ENCODE peak calls at places on chromosomes 2 and 18, in five cellular contexts. P, O, B, N and G are unnamed samples.

GRCh38 chr18:30696201-30696600 is 346.3 kb downstream of the DSC3 start:
- DNase-seq in P (no peak), O (no peak), B (no peak), N (no peak), G (no peak)

GRCh38 chr2:236882074-236882473 is 203.6 kb upstream of the COPS8 start:
- DNase-seq in P (no peak), O (peak), B (no peak), N (no peak), G (no peak)

GRCh38 chr2:191983186-191983585 is 136.3 kb upstream of the CAVIN2 start:
- DNase-seq in P (no peak), O (no peak), B (no peak), N (no peak), G (no peak)

GRCh38 chr2:104286806-104287205 is 567.1 kb upstream of the POU3F3 start:
- DNase-seq in P (no peak), O (peak), B (no peak), N (peak), G (no peak)

GRCh38 chr2:239470151-239470900 is 69.5 kb upstream of the HDAC4 start:
- DNase-seq in P (no peak), O (no peak), B (no peak), N (no peak), G (peak)

GRCh38 chr2:129819855-129820254 is 159.6 kb upstream of the RAB6C start:
- DNase-seq in P (no peak), O (no peak), B (no peak), N (no peak), G (no peak)

GRCh38 chr18:34991152-34991551 is 50.1 kb upstream of the MAPRE2 start:
- DNase-seq in P (no peak), O (no peak), B (no peak), N (no peak), G (no peak)

GRCh38 chr18:31450409-31450808 is 2.9 kb downstream of the DSG3 start:
- DNase-seq in P (no peak), O (no peak), B (no peak), N (no peak), G (no peak)

GRCh38 chr2:105437708-105438103 is 38.9 kb upstream of the FHL2 start:
- DNase-seq in P (peak), O (peak), B (peak), N (no peak), G (no peak)

GRCh38 chr2:99821572-99822369 is 320.6 kb downstream of the AFF3 start:
- DNase-seq in P (peak), O (peak), B (no peak), N (no peak), G (no peak)

GRCh38 chr2:190843874-190844699 is 36.5 kb upstream of the GLS start:
- DNase-seq in P (peak), O (no peak), B (no peak), N (no peak), G (no peak)

GRCh38 chr2:128316777-128317185 is 1.9 kb downstream of the HS6ST1 start:
- DNase-seq in P (no peak), O (no peak), B (no peak), N (no peak), G (peak)

GRCh38 chr18:80184243-80184772 is 63.0 kb downstream of the PARD6G start:
- DNase-seq in P (no peak), O (no peak), B (no peak), N (no peak), G (no peak)

GRCh38 chr2:241150660-241151530 is 628 bp downstream of the PPP1R7 start:
- DNase-seq in P (no peak), O (no peak), B (no peak), N (no peak), G (no peak)

GRCh38 chr2:39050109-39050508 is 70.7 kb downstream of the SOS1 start:
- DNase-seq in P (no peak), O (peak), B (no peak), N (no peak), G (no peak)

GRCh38 chr2:134897932-134898331 is 20.7 kb upstream of the CCNT2 start:
- DNase-seq in P (no peak), O (peak), B (no peak), N (no peak), G (no peak)

GRCh38 chr18:48843162-48843561 is 107.6 kb downstream of the SMAD7 start:
- DNase-seq in P (no peak), O (no peak), B (no peak), N (no peak), G (no peak)

GRCh38 chr2:231523451-231524266 is 6.6 kb downstream of the NMUR1 start:
- DNase-seq in P (no peak), O (no peak), B (no peak), N (no peak), G (no peak)

GRCh38 chr18:7872569-7872968 is 305.5 kb downstream of the PTPRM start:
- DNase-seq in P (peak), O (peak), B (no peak), N (no peak), G (no peak)

GRCh38 chr2:1278861-1279260 is 134.4 kb upstream of the TPO start:
- DNase-seq in P (no peak), O (no peak), B (no peak), N (no peak), G (no peak)

GRCh38 chr18:44945847-44946490 is 265.3 kb downstream of the SETBP1 start:
- DNase-seq in P (no peak), O (no peak), B (no peak), N (no peak), G (no peak)

GRCh38 chr2:40653829-40654228 is 201.9 kb upstream of the SLC8A1 start:
- DNase-seq in P (no peak), O (no peak), B (no peak), N (no peak), G (no peak)

GRCh38 chr2:30280596-30281434 is 49.5 kb downstream of the LBH start:
- DNase-seq in P (no peak), O (no peak), B (no peak), N (no peak), G (peak)

DNA sequence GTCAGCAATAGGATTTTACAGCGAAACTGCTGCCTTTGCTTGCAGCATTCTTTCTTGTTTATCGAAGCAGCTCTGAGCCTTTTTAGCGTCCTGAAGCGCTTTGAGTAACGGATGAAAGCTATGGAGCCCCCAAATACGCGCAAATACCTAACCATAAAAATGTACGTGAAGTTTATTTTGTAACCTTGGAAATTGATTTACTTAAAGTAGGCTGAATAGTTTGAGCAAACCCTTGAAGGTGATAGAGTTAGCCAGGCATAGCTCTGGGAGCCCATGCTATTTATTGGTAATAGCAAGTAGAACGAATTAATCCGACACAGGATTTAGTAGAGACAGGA is 183 bp upstream of the ACADL start:
- DNase-seq in P (peak), O (peak), B (no peak), N (peak), G (no peak)
- H3K4me3 ChIP-seq in P (peak), O (peak), B (peak), N (peak), G (peak)

DNA sequence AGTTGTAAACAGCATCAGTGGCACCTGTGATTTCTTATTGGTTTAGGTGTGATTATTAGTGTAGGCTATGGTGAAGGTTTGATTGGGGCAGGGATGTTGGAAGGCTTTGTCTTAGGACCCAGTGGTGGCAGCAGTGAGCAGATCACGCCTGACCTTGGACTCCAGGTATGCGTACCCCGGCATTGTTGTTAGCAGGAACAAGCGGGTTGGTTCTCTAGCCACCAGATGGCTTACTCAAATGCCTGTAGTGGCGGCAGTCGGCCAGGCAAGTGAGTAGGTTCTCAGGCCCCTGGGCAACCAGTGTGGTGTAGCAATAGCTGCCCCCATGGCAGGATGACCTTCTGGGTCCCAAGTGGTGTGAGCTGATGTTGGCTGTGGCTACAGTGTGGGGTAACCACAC is 558.3 kb downstream of the KCNJ3 start:
- DNase-seq in P (no peak), O (no peak), B (no peak), N (no peak), G (no peak)
- TF ChIP-seq CTCF in P (no peak), O (no peak), B (no peak), N (no peak), G (no peak)

DNA sequence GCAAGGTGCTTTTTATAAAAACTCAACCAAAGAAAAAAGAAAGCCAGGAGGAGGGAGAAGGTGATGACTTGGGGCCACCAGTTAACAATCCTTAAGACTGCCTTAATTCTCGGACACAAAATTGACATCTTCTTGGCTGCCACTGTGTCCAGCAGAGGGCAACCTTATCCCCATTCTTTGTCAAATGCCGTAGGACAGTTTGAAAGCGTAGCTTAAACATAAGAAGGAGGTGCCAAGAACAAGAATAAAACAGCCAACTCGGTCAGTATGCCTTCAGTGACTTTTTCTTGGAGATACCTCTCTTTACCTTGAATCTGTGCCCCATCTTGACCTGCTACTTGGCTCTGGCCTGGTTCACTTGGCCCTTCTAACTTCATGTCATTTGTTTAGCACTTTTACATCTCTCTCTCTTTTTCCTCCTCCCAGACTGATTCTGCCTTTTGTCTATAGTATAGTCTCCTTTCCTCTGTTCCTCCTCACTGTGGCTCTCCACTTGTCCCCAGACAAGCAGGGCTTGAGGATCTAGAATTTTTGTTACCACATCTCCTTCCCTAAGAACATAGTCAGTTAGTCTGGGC is 183.5 kb downstream of the MYO3B start:
- DNase-seq in P (peak), O (peak), B (no peak), N (peak), G (no peak)
- H3K4me3 ChIP-seq in P (no peak), O (no peak), B (no peak), N (no peak), G (no peak)

GRCh38 chr2:19352946-19353720 is 5.3 kb downstream of the OSR1 start:
- DNase-seq in P (no peak), O (no peak), B (no peak), N (no peak), G (no peak)
- TF ChIP-seq CTCF in P (peak), O (peak), B (no peak), N (no peak), G (no peak)

DNA sequence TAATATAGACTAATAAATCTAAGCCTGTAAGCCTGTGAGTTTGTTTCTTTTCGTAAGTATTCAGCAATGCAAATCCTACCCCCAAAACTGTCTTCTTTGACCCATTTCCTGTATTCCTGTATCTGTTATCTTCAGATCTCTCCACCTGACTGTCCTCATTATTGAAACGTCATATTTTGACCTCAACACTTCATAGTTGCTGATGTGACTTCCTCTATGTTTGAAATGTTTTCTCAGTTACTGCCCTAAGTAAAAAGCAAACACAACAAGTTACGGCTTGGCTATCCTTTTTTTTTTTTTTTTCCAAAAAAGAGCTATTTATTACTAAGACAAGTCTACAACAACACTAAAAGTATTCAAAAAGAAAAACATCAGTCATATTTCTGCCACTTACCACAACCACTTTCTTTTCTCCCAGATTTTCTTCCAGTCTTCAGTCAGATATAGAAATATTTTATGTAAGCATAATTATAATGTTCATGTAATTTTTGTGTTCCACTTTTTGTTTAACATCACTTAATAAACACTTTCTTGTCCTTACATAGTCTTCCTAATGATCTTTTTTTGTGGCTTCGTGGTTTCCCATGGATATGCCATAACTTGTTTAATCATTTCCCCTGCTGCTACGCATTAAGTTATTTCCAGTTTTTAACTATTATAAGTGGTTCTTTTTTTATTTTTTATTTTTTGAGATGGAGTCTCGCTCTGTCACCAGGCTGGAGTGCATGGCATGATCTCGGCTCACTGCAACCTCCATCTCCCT is 44.9 kb upstream of the EML4 start:
- DNase-seq in P (no peak), O (peak), B (no peak), N (no peak), G (no peak)
- H3K4me3 ChIP-seq in P (no peak), O (no peak), B (no peak), N (no peak), G (no peak)

DNA sequence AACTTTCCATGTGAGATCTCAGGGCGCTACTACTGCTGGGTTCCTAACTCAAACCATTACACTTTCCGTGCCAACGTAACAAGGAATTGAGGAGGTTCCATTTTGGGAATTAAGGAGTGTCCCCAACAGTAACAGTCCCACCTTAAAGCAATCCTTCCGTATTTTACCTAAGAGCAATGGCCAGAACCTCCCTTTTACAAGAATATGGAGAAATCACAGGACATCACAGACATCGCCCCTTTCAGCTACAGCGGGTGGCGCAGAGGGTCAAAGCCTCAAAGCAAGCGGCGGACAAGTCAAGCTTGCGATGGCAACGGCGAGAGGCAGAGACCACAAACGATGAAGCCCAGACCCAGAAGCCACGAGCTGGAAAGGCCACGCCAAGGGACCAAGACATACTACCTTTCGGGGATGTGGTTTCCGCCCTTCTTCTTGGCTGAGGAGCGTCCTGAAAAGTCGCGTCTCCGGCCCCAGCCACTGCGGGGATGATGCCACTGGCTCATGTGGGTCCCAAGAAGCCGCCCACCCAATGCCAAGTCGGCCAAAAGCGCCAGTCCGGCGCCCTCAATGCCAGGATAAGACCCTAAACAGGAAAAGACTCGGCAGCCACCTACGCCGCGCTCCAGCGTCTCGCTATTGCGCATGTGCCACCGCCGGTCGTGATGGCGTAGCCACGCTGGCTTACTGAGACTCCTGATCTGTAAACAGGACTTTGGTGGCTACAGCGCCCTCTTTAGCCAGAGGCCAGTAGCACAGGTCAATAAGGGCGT is at the start of gene DUSP11:
- DNase-seq in P (peak), O (peak), B (peak), N (peak), G (peak)
- TF ChIP-seq CTCF in P (peak), O (peak), B (peak), N (peak), G (peak)